ENCODE peak calls at places on chromosomes 13 and 19, in eight cellular contexts. One of them, this sample, is unnamed.

GRCh38 chr13:112712451-112712881 is 22.6 kb downstream of the ATP11A start:
- DNase-seq in progenitor cell of endocrine pancreas: no peak
- DNase-seq in upper lobe of right lung: no peak
- DNase-seq in stomach: no peak
- DNase-seq in astrocyte: no peak
- DNase-seq in mesothelial cell of epicardium: no peak
- DNase-seq in Panc1: no peak
- DNase-seq in glutamatergic neuron: no peak
- DNase-seq in this sample: no peak

GRCh38 chr19:6417713-6418561 is 6.7 kb downstream of the KHSRP start:
- DNase-seq in upper lobe of right lung: no peak
- DNase-seq in astrocyte: no peak
- DNase-seq in mesothelial cell of epicardium: no peak
- DNase-seq in stomach: no peak
- DNase-seq in Panc1: no peak
- DNase-seq in progenitor cell of endocrine pancreas: no peak
- DNase-seq in glutamatergic neuron: no peak
- DNase-seq in this sample: no peak

GRCh38 chr19:32039446-32039845 is 306.0 kb upstream of the ZNF507 start:
- DNase-seq in mesothelial cell of epicardium: no peak
- DNase-seq in progenitor cell of endocrine pancreas: no peak
- DNase-seq in astrocyte: no peak
- DNase-seq in Panc1: no peak
- DNase-seq in upper lobe of right lung: no peak
- DNase-seq in stomach: no peak
- DNase-seq in glutamatergic neuron: no peak
- DNase-seq in this sample: no peak

GRCh38 chr19:10826846-10827245 is 9.2 kb downstream of the TMED1 start:
- DNase-seq in upper lobe of right lung: no peak
- DNase-seq in mesothelial cell of epicardium: no peak
- DNase-seq in stomach: no peak
- DNase-seq in glutamatergic neuron: no peak
- DNase-seq in astrocyte: no peak
- DNase-seq in Panc1: no peak
- DNase-seq in progenitor cell of endocrine pancreas: no peak
- DNase-seq in this sample: no peak

GRCh38 chr13:21060827-21061076 is 634 bp downstream of the LATS2 start:
- DNase-seq in glutamatergic neuron: no peak
- DNase-seq in upper lobe of right lung: no peak
- DNase-seq in Panc1: no peak
- DNase-seq in mesothelial cell of epicardium: no peak
- DNase-seq in stomach: peak
- DNase-seq in astrocyte: no peak
- DNase-seq in progenitor cell of endocrine pancreas: peak
- DNase-seq in this sample: no peak

GRCh38 chr19:49534632-49535385 is 7.0 kb downstream of the RCN3 start:
- DNase-seq in progenitor cell of endocrine pancreas: no peak
- DNase-seq in Panc1: no peak
- DNase-seq in glutamatergic neuron: no peak
- DNase-seq in mesothelial cell of epicardium: no peak
- DNase-seq in stomach: no peak
- DNase-seq in astrocyte: no peak
- DNase-seq in upper lobe of right lung: no peak
- DNase-seq in this sample: no peak

GRCh38 chr19:42198676-42199439 is 18.6 kb downstream of the DEDD2 start:
- DNase-seq in upper lobe of right lung: no peak
- DNase-seq in Panc1: no peak
- DNase-seq in astrocyte: no peak
- DNase-seq in glutamatergic neuron: no peak
- DNase-seq in progenitor cell of endocrine pancreas: no peak
- DNase-seq in stomach: peak
- DNase-seq in mesothelial cell of epicardium: no peak
- DNase-seq in this sample: no peak

GRCh38 chr13:34265016-34265692 is 447.2 kb downstream of the RFC3 start:
- DNase-seq in glutamatergic neuron: no peak
- DNase-seq in mesothelial cell of epicardium: no peak
- DNase-seq in stomach: no peak
- DNase-seq in progenitor cell of endocrine pancreas: no peak
- DNase-seq in upper lobe of right lung: no peak
- DNase-seq in astrocyte: no peak
- DNase-seq in Panc1: no peak
- DNase-seq in this sample: no peak

GRCh38 chr19:49573451-49573850 is 6.9 kb downstream of the NOSIP start:
- DNase-seq in glutamatergic neuron: no peak
- DNase-seq in Panc1: no peak
- DNase-seq in stomach: no peak
- DNase-seq in progenitor cell of endocrine pancreas: no peak
- DNase-seq in astrocyte: no peak
- DNase-seq in upper lobe of right lung: no peak
- DNase-seq in mesothelial cell of epicardium: no peak
- DNase-seq in this sample: no peak

GRCh38 chr13:73429691-73430090 is 370.9 kb downstream of the KLF5 start:
- DNase-seq in mesothelial cell of epicardium: no peak
- DNase-seq in Panc1: no peak
- DNase-seq in stomach: no peak
- DNase-seq in upper lobe of right lung: no peak
- DNase-seq in astrocyte: peak
- DNase-seq in progenitor cell of endocrine pancreas: no peak
- DNase-seq in glutamatergic neuron: no peak
- DNase-seq in this sample: no peak

GRCh38 chr13:27952931-27953670 is 16.0 kb downstream of the CDX2 start:
- DNase-seq in mesothelial cell of epicardium: no peak
- DNase-seq in upper lobe of right lung: no peak
- DNase-seq in progenitor cell of endocrine pancreas: no peak
- DNase-seq in stomach: peak
- DNase-seq in astrocyte: no peak
- DNase-seq in glutamatergic neuron: no peak
- DNase-seq in Panc1: no peak
- DNase-seq in this sample: no peak

GRCh38 chr19:30402790-30403189 is 30.6 kb downstream of the ZNF536 start:
- DNase-seq in glutamatergic neuron: no peak
- DNase-seq in mesothelial cell of epicardium: no peak
- DNase-seq in stomach: no peak
- DNase-seq in astrocyte: no peak
- DNase-seq in progenitor cell of endocrine pancreas: no peak
- DNase-seq in upper lobe of right lung: no peak
- DNase-seq in Panc1: no peak
- DNase-seq in this sample: no peak

GRCh38 chr19:53883231-53883661 is 1.2 kb downstream of the PRKCG start:
- DNase-seq in astrocyte: no peak
- DNase-seq in Panc1: no peak
- DNase-seq in progenitor cell of endocrine pancreas: no peak
- DNase-seq in glutamatergic neuron: peak
- DNase-seq in mesothelial cell of epicardium: no peak
- DNase-seq in stomach: no peak
- DNase-seq in upper lobe of right lung: no peak
- DNase-seq in this sample: no peak

GRCh38 chr13:18921063-18921462 is 260.6 kb downstream of the TUBA3C start:
- DNase-seq in glutamatergic neuron: no peak
- DNase-seq in upper lobe of right lung: no peak
- DNase-seq in Panc1: no peak
- DNase-seq in stomach: no peak
- DNase-seq in astrocyte: no peak
- DNase-seq in progenitor cell of endocrine pancreas: no peak
- DNase-seq in mesothelial cell of epicardium: no peak
- DNase-seq in this sample: no peak

GRCh38 chr13:44780586-44781280 is 204.6 kb upstream of the TSC22D1 start:
- DNase-seq in progenitor cell of endocrine pancreas: no peak
- DNase-seq in upper lobe of right lung: no peak
- DNase-seq in stomach: no peak
- DNase-seq in glutamatergic neuron: no peak
- DNase-seq in mesothelial cell of epicardium: no peak
- DNase-seq in astrocyte: no peak
- DNase-seq in Panc1: no peak
- DNase-seq in this sample: no peak

GRCh38 chr19:2775556-2776430 is 7.3 kb downstream of the SGTA start:
- DNase-seq in Panc1: no peak
- DNase-seq in upper lobe of right lung: peak
- DNase-seq in mesothelial cell of epicardium: no peak
- DNase-seq in glutamatergic neuron: no peak
- DNase-seq in stomach: peak
- DNase-seq in progenitor cell of endocrine pancreas: no peak
- DNase-seq in astrocyte: peak
- DNase-seq in this sample: peak

GRCh38 chr19:3670796-3671679 is 29.2 kb downstream of the PIP5K1C start:
- DNase-seq in Panc1: no peak
- DNase-seq in astrocyte: peak
- DNase-seq in progenitor cell of endocrine pancreas: no peak
- DNase-seq in upper lobe of right lung: peak
- DNase-seq in stomach: peak
- DNase-seq in glutamatergic neuron: no peak
- DNase-seq in mesothelial cell of epicardium: no peak
- DNase-seq in this sample: peak

GRCh38 chr13:62296812-62297211 is 881.2 kb upstream of the PCDH20 start:
- DNase-seq in stomach: no peak
- DNase-seq in glutamatergic neuron: no peak
- DNase-seq in upper lobe of right lung: no peak
- DNase-seq in mesothelial cell of epicardium: no peak
- DNase-seq in astrocyte: no peak
- DNase-seq in Panc1: no peak
- DNase-seq in progenitor cell of endocrine pancreas: no peak
- DNase-seq in this sample: no peak

GRCh38 chr19:40750035-40750284 is 317 bp downstream of the ACTMAP start:
- DNase-seq in progenitor cell of endocrine pancreas: no peak
- DNase-seq in upper lobe of right lung: no peak
- DNase-seq in glutamatergic neuron: no peak
- DNase-seq in Panc1: no peak
- DNase-seq in astrocyte: no peak
- DNase-seq in stomach: no peak
- DNase-seq in mesothelial cell of epicardium: no peak
- DNase-seq in this sample: no peak

DNA sequence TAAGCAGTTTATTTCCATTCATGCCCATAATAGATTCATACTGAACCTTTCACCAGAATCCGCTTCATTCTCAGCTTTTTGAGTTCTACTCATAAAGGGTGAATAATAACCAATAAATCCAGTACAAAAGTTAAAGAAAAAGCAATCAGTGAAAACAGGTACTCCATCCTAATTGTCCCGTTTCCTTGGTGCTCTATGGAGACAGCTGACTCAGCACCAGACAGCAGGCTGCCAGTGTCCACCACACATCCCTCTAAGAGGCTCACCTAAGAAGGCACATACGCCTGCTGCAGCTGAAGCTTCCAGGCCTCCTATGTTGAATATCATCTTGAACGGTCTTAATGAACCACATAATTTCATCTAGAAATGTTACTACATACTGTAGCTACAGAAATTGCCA is 27.3 kb downstream of the MYO16 start:
- DNase-seq in glutamatergic neuron: no peak
- DNase-seq in upper lobe of right lung: no peak
- DNase-seq in progenitor cell of endocrine pancreas: no peak
- DNase-seq in astrocyte: no peak
- DNase-seq in Panc1: no peak
- DNase-seq in stomach: no peak
- DNase-seq in mesothelial cell of epicardium: no peak
- DNase-seq in this sample: no peak
- TF ChIP-seq CTCF in glutamatergic neuron: no peak
- TF ChIP-seq CTCF in upper lobe of right lung: no peak
- TF ChIP-seq CTCF in progenitor cell of endocrine pancreas: no peak
- TF ChIP-seq CTCF in astrocyte: no peak
- TF ChIP-seq CTCF in Panc1: no peak
- TF ChIP-seq CTCF in stomach: no peak
- TF ChIP-seq CTCF in mesothelial cell of epicardium: no peak
- TF ChIP-seq CTCF in this sample: no peak

DNA sequence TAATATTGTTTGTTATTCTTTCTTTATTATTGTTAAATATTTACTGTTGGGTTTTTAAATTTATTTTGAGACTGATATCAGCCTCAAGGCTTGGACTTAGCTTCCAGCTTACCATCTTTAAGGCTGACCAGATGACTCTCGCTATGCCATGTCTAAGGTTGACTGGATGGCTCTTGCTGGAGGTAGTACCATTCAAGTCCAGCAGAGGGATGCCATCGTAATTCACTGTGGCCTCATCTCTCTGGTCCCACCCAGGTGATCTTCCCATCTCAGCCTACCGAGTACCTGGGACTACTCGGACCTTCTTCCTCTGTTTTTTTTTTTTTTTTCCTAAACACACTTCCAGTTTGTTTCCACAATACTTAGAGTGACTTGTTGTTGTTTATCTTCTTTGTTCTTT is 41.7 kb upstream of the ZNF91 start:
- DNase-seq in Panc1: no peak
- DNase-seq in progenitor cell of endocrine pancreas: no peak
- DNase-seq in glutamatergic neuron: no peak
- DNase-seq in upper lobe of right lung: no peak
- DNase-seq in stomach: no peak
- DNase-seq in mesothelial cell of epicardium: no peak
- DNase-seq in astrocyte: no peak
- DNase-seq in this sample: no peak
- TF ChIP-seq CTCF in Panc1: no peak
- TF ChIP-seq CTCF in progenitor cell of endocrine pancreas: no peak
- TF ChIP-seq CTCF in glutamatergic neuron: no peak
- TF ChIP-seq CTCF in upper lobe of right lung: peak
- TF ChIP-seq CTCF in stomach: no peak
- TF ChIP-seq CTCF in mesothelial cell of epicardium: no peak
- TF ChIP-seq CTCF in astrocyte: no peak
- TF ChIP-seq CTCF in this sample: peak

DNA sequence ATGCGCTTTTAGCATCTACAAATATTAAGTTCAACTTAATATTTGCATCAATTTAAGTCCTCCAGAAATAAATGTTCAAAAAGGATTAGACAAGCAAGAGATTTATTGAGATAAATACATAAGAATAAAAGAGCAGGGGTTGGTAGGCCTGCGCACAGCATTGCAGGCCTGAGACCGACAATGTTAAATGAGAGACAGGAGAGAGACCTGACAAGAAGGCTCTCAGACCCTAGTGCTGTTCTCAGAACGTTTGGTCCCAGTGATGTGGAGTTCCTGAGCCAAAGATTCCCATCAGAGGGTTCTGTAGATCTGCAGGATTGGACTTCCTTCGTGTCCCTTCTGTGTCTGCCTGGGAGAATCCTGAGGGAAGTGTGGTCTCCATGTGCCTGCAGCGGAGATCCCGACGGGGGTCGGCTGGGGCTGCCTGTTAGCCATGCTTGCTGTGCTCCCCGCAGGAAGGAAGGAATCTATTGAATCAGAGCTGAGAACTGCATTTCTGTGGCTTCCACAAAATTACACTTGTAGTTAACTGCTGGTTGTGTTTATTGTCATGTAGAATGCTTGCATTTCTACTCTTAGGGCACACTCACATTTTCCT is 369.9 kb upstream of the SLC10A2 start:
- DNase-seq in upper lobe of right lung: no peak
- DNase-seq in glutamatergic neuron: peak
- DNase-seq in Panc1: no peak
- DNase-seq in astrocyte: no peak
- DNase-seq in mesothelial cell of epicardium: no peak
- DNase-seq in progenitor cell of endocrine pancreas: no peak
- DNase-seq in stomach: no peak
- DNase-seq in this sample: no peak
- TF ChIP-seq CTCF in upper lobe of right lung: no peak
- TF ChIP-seq CTCF in glutamatergic neuron: no peak
- TF ChIP-seq CTCF in Panc1: no peak
- TF ChIP-seq CTCF in astrocyte: no peak
- TF ChIP-seq CTCF in mesothelial cell of epicardium: no peak
- TF ChIP-seq CTCF in progenitor cell of endocrine pancreas: no peak
- TF ChIP-seq CTCF in stomach: no peak
- TF ChIP-seq CTCF in this sample: no peak

DNA sequence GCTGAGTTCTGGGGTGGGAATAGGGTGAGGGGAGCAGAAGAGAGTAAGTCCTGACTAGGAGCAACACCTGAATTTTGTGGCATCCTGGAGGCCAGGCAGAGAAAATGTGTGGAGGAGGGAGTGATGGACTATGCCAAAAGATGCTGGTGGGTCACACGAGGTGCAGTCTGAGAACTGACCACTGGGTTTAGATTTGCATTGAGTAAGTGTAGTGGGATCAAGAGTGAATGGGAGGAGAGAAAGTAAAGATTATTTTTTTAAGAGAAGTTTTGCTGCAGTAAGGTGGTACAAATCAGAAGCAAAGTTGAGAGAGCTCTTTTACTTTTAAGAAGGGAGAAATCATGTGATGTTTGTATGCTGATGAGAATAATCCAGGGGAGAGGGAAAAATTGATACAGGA is 405.1 kb downstream of the DLEU7 start:
- DNase-seq in glutamatergic neuron: no peak
- DNase-seq in upper lobe of right lung: no peak
- DNase-seq in astrocyte: no peak
- DNase-seq in mesothelial cell of epicardium: no peak
- DNase-seq in Panc1: no peak
- DNase-seq in stomach: no peak
- DNase-seq in progenitor cell of endocrine pancreas: no peak
- DNase-seq in this sample: no peak
- TF ChIP-seq CTCF in glutamatergic neuron: no peak
- TF ChIP-seq CTCF in upper lobe of right lung: no peak
- TF ChIP-seq CTCF in astrocyte: no peak
- TF ChIP-seq CTCF in mesothelial cell of epicardium: no peak
- TF ChIP-seq CTCF in Panc1: no peak
- TF ChIP-seq CTCF in stomach: no peak
- TF ChIP-seq CTCF in progenitor cell of endocrine pancreas: no peak
- TF ChIP-seq CTCF in this sample: no peak

This sample was measured in psoas muscle.